ENCODE peak calls at places on chromosomes 3 and 15, in eight cellular contexts. T is M059J, A is IMR-90, R is cardiac muscle cell, W is substantia nigra, X is A172, F is NCI-H345, I is mucosa of descending colon. G is an unnamed sample.

GRCh38 chr3:189947948-189948723 is 172.6 kb downstream of the P3H2 start:
- DNase-seq in T (peak; percentile 56), A (peak; percentile 40), R (peak; percentile 58), W (no peak), X (peak; percentile 46), F (peak; percentile 37), I (no peak), G (no peak)

GRCh38 chr15:88605507-88606436 is 15.4 kb upstream of the AEN start:
- DNase-seq in T (peak; percentile 35), A (peak; percentile 29), R (peak; percentile 50), W (no peak), X (no peak), F (peak; percentile 33), I (no peak), G (no peak)

GRCh38 chr3:67580430-67581000 is 73.9 kb downstream of the SUCLG2 start:
- DNase-seq in T (no peak), A (no peak), R (no peak), W (no peak), X (no peak), F (no peak), I (no peak), G (no peak)

GRCh38 chr3:126745760-126746394 is 41.8 kb downstream of the CHCHD6 start:
- DNase-seq in T (no peak), A (no peak), R (no peak), W (no peak), X (peak; percentile 32), F (no peak), I (peak; percentile 81), G (no peak)

GRCh38 chr3:71185733-71186455 is 397.6 kb downstream of the FOXP1 start:
- DNase-seq in T (peak; percentile 28), A (peak; percentile 82), R (peak; percentile 66), W (no peak), X (peak; percentile 35), F (no peak), I (no peak), G (no peak)

GRCh38 chr3:11819146-11819545 is 27.5 kb downstream of the TAMM41 start:
- DNase-seq in T (no peak), A (no peak), R (no peak), W (no peak), X (no peak), F (no peak), I (no peak), G (no peak)

GRCh38 chr3:85502148-85502875 is 543.5 kb downstream of the CADM2 start:
- DNase-seq in T (no peak), A (no peak), R (no peak), W (no peak), X (no peak), F (no peak), I (no peak), G (no peak)

GRCh38 chr3:14478943-14479550 is 61.1 kb downstream of the GRIP2 start:
- DNase-seq in T (no peak), A (no peak), R (no peak), W (no peak), X (no peak), F (no peak), I (no peak), G (no peak)

GRCh38 chr3:127674793-127675189 is 2.0 kb downstream of the ABTB1 start:
- DNase-seq in T (no peak), A (no peak), R (no peak), W (no peak), X (no peak), F (no peak), I (peak; percentile 25), G (no peak)

GRCh38 chr3:99659965-99660364 is 21.6 kb downstream of the COL8A1 start:
- DNase-seq in T (no peak), A (no peak), R (peak; percentile 72), W (no peak), X (no peak), F (no peak), I (no peak), G (no peak)

GRCh38 chr15:75361989-75362641 is 6.3 kb downstream of the MAN2C1 start:
- DNase-seq in T (no peak), A (no peak), R (no peak), W (no peak), X (no peak), F (no peak), I (no peak), G (no peak)

GRCh38 chr3:12994357-12994606 is 78.9 kb downstream of the IQSEC1 start:
- DNase-seq in T (no peak), A (no peak), R (no peak), W (no peak), X (no peak), F (no peak), I (peak; percentile 82), G (no peak)

GRCh38 chr3:100796556-100796955 is 87.3 kb downstream of the TFG start:
- DNase-seq in T (peak; percentile 57), A (peak; percentile 47), R (peak; percentile 50), W (no peak), X (peak; percentile 62), F (no peak), I (no peak), G (no peak)

GRCh38 chr15:65182538-65182937 is 2.6 kb downstream of the CLPX start:
- DNase-seq in T (no peak), A (no peak), R (no peak), W (no peak), X (no peak), F (no peak), I (no peak), G (no peak)

GRCh38 chr3:46312996-46313395 is 40.9 kb upstream of the CCR2 start:
- DNase-seq in T (no peak), A (no peak), R (peak; percentile 68), W (no peak), X (no peak), F (no peak), I (no peak), G (no peak)

GRCh38 chr3:41580274-41580959 is 381.1 kb downstream of the CTNNB1 start:
- DNase-seq in T (no peak), A (no peak), R (no peak), W (no peak), X (no peak), F (no peak), I (no peak), G (no peak)

GRCh38 chr3:151037746-151038145 is 47.7 kb upstream of the MED12L start:
- DNase-seq in T (peak; percentile 95), A (peak; percentile 97), R (peak; percentile 96), W (no peak), X (peak; percentile 95), F (no peak), I (no peak), G (no peak)

GRCh38 chr3:50194128-50194902 is 2.9 kb downstream of the GNAT1 start:
- DNase-seq in T (peak; percentile 37), A (peak; percentile 50), R (peak; percentile 69), W (peak; percentile 59), X (no peak), F (peak; percentile 23), I (peak; percentile 75), G (no peak)

GRCh38 chr3:12287727-12288465 is 974 bp upstream of the PPARG start:
- DNase-seq in T (peak; percentile 24), A (no peak), R (peak; percentile 68), W (no peak), X (no peak), F (no peak), I (peak; percentile 82), G (no peak)

GRCh38 chr3:40532252-40532651 is 7.5 kb downstream of the ZNF621 start:
- DNase-seq in T (no peak), A (no peak), R (no peak), W (no peak), X (peak; percentile 4), F (no peak), I (no peak), G (no peak)

GRCh38 chr3:125478321-125478720 is 41.7 kb downstream of the SNX4 start:
- DNase-seq in T (peak; percentile 55), A (peak; percentile 66), R (peak; percentile 69), W (no peak), X (no peak), F (no peak), I (no peak), G (no peak)

GRCh38 chr3:128074851-128075515 is 22.7 kb downstream of the SEC61A1 start:
- DNase-seq in T (no peak), A (no peak), R (no peak), W (no peak), X (no peak), F (no peak), I (no peak), G (no peak)

GRCh38 chr3:70556056-70556455 is 243.6 kb upstream of the MDFIC2 start:
- DNase-seq in T (no peak), A (peak; percentile 69), R (no peak), W (no peak), X (no peak), F (no peak), I (no peak), G (no peak)

GRCh38 chr15:39365873-39366272 is 215.0 kb upstream of the THBS1 start:
- DNase-seq in T (no peak), A (no peak), R (no peak), W (no peak), X (no peak), F (no peak), I (no peak), G (no peak)

GRCh38 chr3:100871307-100871706 is 121.9 kb downstream of the ABI3BP start:
- DNase-seq in T (no peak), A (no peak), R (no peak), W (no peak), X (no peak), F (no peak), I (no peak), G (no peak)

GRCh38 chr3:12462159-12462962 is 21.9 kb upstream of the TSEN2 start:
- DNase-seq in T (peak; percentile 58), A (no peak), R (peak; percentile 16), W (no peak), X (no peak), F (no peak), I (peak; percentile 68), G (no peak)

GRCh38 chr3:48639944-48640606 is 4.8 kb upstream of the SLC26A6 start:
- DNase-seq in T (no peak), A (no peak), R (no peak), W (no peak), X (no peak), F (no peak), I (no peak), G (no peak)

G was measured in cerebellar nuclear complex.